ENCODE peak calls at places on chromosome 9, in seven cellular contexts. M is choroid plexus epithelial cell; U is endodermal cell; H is foreskin fibroblast; L is kidney; W is cardiac muscle cell; Q is activated CD8-positive, alpha-beta T cell treated with anti-CD3 and anti-CD28 coated beads for 36 hours. J is an unnamed sample.

GRCh38 chr9:70097187-70097586 is 53.5 kb downstream of the MAMDC2 start:
- DNase-seq in U (no peak), Q (no peak), L (no peak), W (no peak), H (no peak), M (no peak), J (no peak)

GRCh38 chr9:98330831-98331230 is 75.4 kb upstream of the TBC1D2 start:
- DNase-seq in W (peak; percentile 44), U (no peak), H (peak; percentile 46), Q (no peak), L (no peak), M (peak; percentile 74), J (no peak)

GRCh38 chr9:1337169-1337568 is 287.0 kb downstream of the DMRT2 start:
- DNase-seq in W (no peak), U (no peak), Q (no peak), L (no peak), H (no peak), M (no peak), J (no peak)

GRCh38 chr9:105403552-105404246 is 44.1 kb upstream of the FSD1L start:
- DNase-seq in Q (no peak), W (no peak), H (no peak), M (no peak), U (peak; percentile 75), L (no peak), J (no peak)

GRCh38 chr9:96150324-96151023 is 151.5 kb downstream of the HSD17B3 start:
- DNase-seq in H (no peak), Q (peak; percentile 88), W (no peak), U (no peak), M (no peak), L (no peak), J (no peak)

GRCh38 chr9:27752069-27752468 is 178.8 kb upstream of the C9orf72 start:
- DNase-seq in H (no peak), U (no peak), L (no peak), Q (no peak), M (no peak), W (no peak), J (no peak)

GRCh38 chr9:19689324-19690087 is 99.3 kb downstream of the SLC24A2 start:
- DNase-seq in U (no peak), Q (no peak), M (no peak), W (peak; percentile 36), L (no peak), H (no peak), J (no peak)

GRCh38 chr9:128094166-128094949 is 26.3 kb downstream of the SLC25A25 start:
- DNase-seq in L (peak; percentile 94), H (peak; percentile 92), M (peak; percentile 98), U (peak; percentile 86), Q (peak; percentile 92), W (peak; percentile 99), J (peak; percentile 50)

GRCh38 chr9:33220681-33221567 is 19.0 kb upstream of the SPINK4 start:
- DNase-seq in W (no peak), Q (no peak), U (no peak), M (no peak), L (no peak), H (no peak), J (no peak)

GRCh38 chr9:33446507-33447403 is 638 bp downstream of the AQP3 start:
- DNase-seq in H (peak; percentile 36), U (peak; percentile 75), M (peak; percentile 40), L (peak; percentile 91), W (peak; percentile 54), Q (peak; percentile 82), J (no peak)

GRCh38 chr9:75238311-75238976 is 150.1 kb downstream of the OSTF1 start:
- DNase-seq in H (peak; percentile 16), W (peak; percentile 74), U (peak; percentile 85), L (no peak), M (peak; percentile 91), Q (peak; percentile 64), J (peak; percentile 61)

GRCh38 chr9:106025449-106025848 is 331.1 kb downstream of the TMEM38B start:
- DNase-seq in Q (no peak), H (no peak), L (no peak), W (no peak), U (peak; percentile 55), M (no peak), J (no peak)

GRCh38 chr9:124386201-124386600 is 29.0 kb downstream of the PSMB7 start:
- DNase-seq in W (no peak), M (peak; percentile 53), Q (no peak), H (no peak), L (no peak), U (no peak), J (no peak)

GRCh38 chr9:26078706-26079105 is 400.5 kb upstream of the TUSC1 start:
- DNase-seq in M (no peak), U (no peak), L (no peak), W (no peak), Q (no peak), H (no peak), J (no peak)

GRCh38 chr9:101478906-101479305 is 43.3 kb upstream of the ALDOB start:
- DNase-seq in Q (no peak), M (no peak), H (no peak), L (no peak), U (no peak), W (no peak), J (no peak)

GRCh38 chr9:515665-516064 is 301.0 kb downstream of the DOCK8 start:
- DNase-seq in M (no peak), U (no peak), W (no peak), H (no peak), Q (no peak), L (no peak), J (no peak)

GRCh38 chr9:10479172-10479571 is 133.6 kb downstream of the PTPRD start:
- DNase-seq in U (no peak), Q (no peak), H (no peak), M (peak; percentile 7), W (no peak), L (no peak), J (no peak)

GRCh38 chr9:112384219-112384618 is 4.3 kb downstream of the HSDL2 start:
- DNase-seq in Q (no peak), L (no peak), U (no peak), M (no peak), W (no peak), H (no peak), J (no peak)

GRCh38 chr9:112382501-112383364 is 2.8 kb downstream of the HSDL2 start:
- DNase-seq in L (no peak), W (peak; percentile 19), Q (no peak), H (no peak), M (no peak), U (peak; percentile 13), J (no peak)

GRCh38 chr9:112387115-112387514 is 7.2 kb downstream of the HSDL2 start:
- DNase-seq in W (no peak), H (no peak), Q (no peak), M (no peak), L (no peak), U (no peak), J (no peak)

GRCh38 chr9:112382066-112382465 is 2.2 kb downstream of the HSDL2 start:
- DNase-seq in H (no peak), W (no peak), U (peak; percentile 9), L (no peak), M (no peak), Q (no peak), J (no peak)

DNA sequence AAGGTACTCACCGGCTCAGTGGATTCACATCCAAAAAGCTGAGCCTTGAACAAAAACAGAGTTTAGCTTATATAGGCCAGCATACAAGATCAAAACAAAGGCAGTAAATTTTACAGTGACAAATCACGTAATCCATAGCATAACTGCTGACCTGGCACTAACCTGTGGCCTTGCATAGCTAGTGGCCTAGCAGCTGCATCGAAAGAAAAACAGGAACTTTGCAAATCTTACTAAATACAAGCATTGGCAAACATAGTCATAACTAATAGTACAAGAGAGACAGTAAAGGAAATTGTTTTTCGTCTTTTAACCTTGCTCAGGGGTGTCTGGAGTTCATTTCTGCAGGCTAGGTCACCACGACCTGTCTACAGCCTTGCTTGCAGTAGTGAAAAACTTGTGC is 4.8 kb downstream of the HSDL2 start:
- DNase-seq in H (no peak), M (no peak), W (no peak), U (no peak), L (no peak), Q (no peak), J (no peak)
- TF ChIP-seq CTCF in H (no peak), M (no peak), W (no peak), U (no peak), L (no peak), Q (no peak), J (no peak)

DNA sequence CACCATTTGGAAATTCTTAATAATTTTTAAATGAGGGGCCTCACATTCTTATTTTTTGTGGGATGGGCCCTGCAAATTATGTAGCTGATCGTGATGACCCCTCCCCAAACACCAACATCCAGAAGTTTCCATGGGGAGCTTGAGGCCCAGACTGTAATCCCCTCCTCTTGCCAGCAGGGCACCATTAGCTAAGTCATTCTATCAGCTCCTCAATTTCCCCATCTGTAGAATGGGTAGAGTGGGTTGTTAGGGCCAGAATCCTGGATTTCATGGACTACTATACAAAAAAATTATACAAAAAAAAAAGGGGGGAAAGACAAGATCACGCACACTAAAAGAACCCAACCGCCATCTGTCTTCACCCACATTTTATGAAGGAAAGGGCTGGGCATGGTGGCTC is 38.4 kb downstream of the SHB start:
- DNase-seq in L (no peak), H (no peak), W (no peak), Q (peak; percentile 11), U (no peak), M (no peak), J (no peak)
- TF ChIP-seq CTCF in L (no peak), H (no peak), W (no peak), Q (peak; percentile 30), U (peak; percentile 62), M (peak; percentile 19), J (peak; percentile 20)

DNA sequence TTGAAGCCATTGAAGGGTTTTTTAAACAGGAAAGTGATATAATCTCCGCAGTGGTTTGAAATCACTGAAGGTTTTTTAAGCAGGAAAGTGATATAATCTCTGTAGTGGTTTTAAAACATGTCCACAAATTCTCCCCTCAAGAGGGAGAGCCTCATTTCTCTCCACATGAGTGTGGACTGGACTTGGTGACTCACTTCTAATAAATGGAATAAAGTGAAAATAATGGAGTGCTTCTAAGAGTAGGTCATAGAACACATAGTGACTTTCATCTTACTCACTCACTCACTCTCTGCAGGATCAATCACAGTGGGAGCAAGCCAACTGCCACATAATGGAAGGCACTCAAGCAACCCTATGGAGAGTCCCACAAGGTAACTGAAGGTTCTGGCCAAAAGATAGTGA is 12.0 kb downstream of the CTNNAL1 start:
- DNase-seq in U (no peak), H (peak; percentile 82), Q (no peak), M (peak; percentile 85), W (peak; percentile 66), L (no peak), J (no peak)
- TF ChIP-seq CTCF in U (no peak), H (no peak), Q (no peak), M (peak; percentile 25), W (no peak), L (no peak), J (no peak)

GRCh38 chr9:3847377-3847776 is 321.6 kb upstream of the RFX3 start:
- DNase-seq in Q (no peak), M (no peak), U (no peak), W (no peak), H (no peak), L (no peak), J (no peak)

GRCh38 chr9:3850083-3850482 is 324.3 kb upstream of the RFX3 start:
- DNase-seq in Q (no peak), L (no peak), W (no peak), M (no peak), U (no peak), H (no peak), J (no peak)

GRCh38 chr9:3845549-3845948 is 319.7 kb upstream of the RFX3 start:
- DNase-seq in U (no peak), W (no peak), L (no peak), M (no peak), Q (no peak), H (no peak), J (no peak)

GRCh38 chr9:3852545-3852944 is 326.7 kb upstream of the RFX3 start:
- DNase-seq in H (no peak), U (no peak), W (no peak), Q (no peak), L (no peak), M (no peak), J (no peak)

GRCh38 chr9:3848445-3849114 is 322.8 kb upstream of the RFX3 start:
- DNase-seq in L (no peak), M (peak; percentile 52), H (peak; percentile 23), U (peak; percentile 93), Q (no peak), W (peak; percentile 39), J (peak; percentile 61)
- TF ChIP-seq CTCF in L (peak; percentile 22), M (peak; percentile 30), H (no peak), U (peak; percentile 81), Q (no peak), W (peak; percentile 20), J (no peak)

J was measured in endothelial cell.